ENCODE peak calls at places on chromosomes 4 and X, in six cellular contexts. D is CD4-positive, alpha-beta memory T cell; L is CD8-positive, alpha-beta T cell; R is prostate gland; Q is psoas muscle; A is hepatocyte. P is an unnamed sample. For H3K36me3, H3K9me3 and H3K4me1, the result is how much of the 10 kb centered on the place peaks cover.

GRCh38 chr4:67437974-67438713 is 107.2 kb downstream of the CENPC start:
- DNase-seq in A (peak), L (no peak), R (no peak), D (no peak), Q (no peak), P (no peak)

GRCh38 chr4:153008578-153009199 is 72.6 kb downstream of the FHDC1 start:
- DNase-seq in L (no peak), Q (no peak), A (no peak), D (no peak), R (no peak), P (no peak)

GRCh38 chrX:38806054-38806389 is 4.8 kb downstream of the MID1IP1 start:
- DNase-seq in D (no peak), L (no peak), R (no peak), Q (no peak), A (no peak), P (no peak)

GRCh38 chrX:110310896-110311295 is 7.0 kb downstream of the AMMECR1 start:
- DNase-seq in A (peak), L (no peak), Q (no peak), R (no peak), D (peak), P (no peak)

GRCh38 chr4:52657630-52658501 is 1.2 kb downstream of the USP46 start:
- DNase-seq in R (peak), A (peak), D (peak), Q (peak), L (no peak), P (no peak)

GRCh38 chrX:94813541-94813940 is 1139.5 kb downstream of the FAM133A start:
- DNase-seq in A (no peak), Q (no peak), D (no peak), R (no peak), L (no peak), P (no peak)

GRCh38 chr4:7771541-7772507 is 167.8 kb downstream of the AFAP1 start:
- DNase-seq in A (no peak), L (no peak), D (no peak), Q (no peak), R (no peak), P (no peak)

GRCh38 chr4:8303485-8304281 is 34.1 kb downstream of the HTRA3 start:
- DNase-seq in D (no peak), Q (peak), L (no peak), R (no peak), A (peak), P (no peak)

GRCh38 chrX:79366888-79367749 is at the start of gene ITM2A:
- DNase-seq in Q (peak), L (peak), A (peak), D (peak), R (no peak), P (peak)

GRCh38 chr4:149296503-149296902 is 519.1 kb downstream of the IQCM start:
- DNase-seq in D (no peak), L (no peak), Q (no peak), A (no peak), R (no peak), P (no peak)

GRCh38 chr4:87209696-87210095 is 10.7 kb downstream of the KLHL8 start:
- DNase-seq in Q (peak), L (no peak), D (no peak), A (no peak), R (no peak), P (no peak)

GRCh38 chrX:63349307-63349706 is 1.8 kb downstream of the SPIN4 start:
- DNase-seq in Q (no peak), R (no peak), A (no peak), L (no peak), D (no peak), P (no peak)

GRCh38 chr4:108060164-108060563 is 70.5 kb downstream of the HADH start:
- DNase-seq in Q (no peak), R (peak), A (peak), L (no peak), D (no peak), P (no peak)

GRCh38 chr4:6280365-6280996 is 10.8 kb downstream of the WFS1 start:
- DNase-seq in L (no peak), D (no peak), R (no peak), A (no peak), Q (no peak), P (no peak)

GRCh38 chr4:138242830-138243149 is 641 bp upstream of the SLC7A11 start:
- DNase-seq in R (no peak), A (no peak), Q (no peak), D (no peak), L (no peak), P (no peak)

GRCh38 chr4:110902500-110902899 is 279.6 kb upstream of the PITX2 start:
- DNase-seq in D (no peak), L (no peak), R (no peak), Q (no peak), A (no peak), P (no peak)

GRCh38 chr4:14064969-14065368 is 437.4 kb upstream of the BOD1L1 start:
- DNase-seq in Q (no peak), D (no peak), L (no peak), A (no peak), R (no peak), P (no peak)

GRCh38 chrX:77398341-77398740 is 48.8 kb upstream of the FGF16 start:
- DNase-seq in Q (no peak), A (no peak), R (no peak), D (no peak), L (no peak), P (no peak)

GRCh38 chr4:168853770-168854169 is 156.3 kb downstream of the CBR4 start:
- DNase-seq in R (no peak), L (no peak), Q (no peak), D (no peak), A (no peak), P (no peak)
- H3K36me3 ChIP-seq in R (under half), L (under half), Q (under half), D (under half), A (under half), P (under half)

DNA sequence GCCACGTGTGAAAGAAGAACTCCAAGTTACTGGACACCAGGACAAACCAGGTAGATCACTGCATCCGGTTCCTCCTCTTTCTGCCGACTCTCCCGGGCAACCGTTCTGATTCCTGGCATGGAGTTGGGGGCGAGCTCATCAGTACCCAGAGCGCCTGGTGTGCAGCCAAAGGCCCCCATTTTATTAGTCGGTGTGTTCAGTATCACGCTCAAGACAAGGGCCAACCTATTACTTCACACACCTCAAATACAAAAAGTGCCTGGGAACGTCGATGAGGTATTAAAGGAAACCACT is 2.8 kb upstream of the CTBP1 start:
- DNase-seq in R (no peak), D (no peak), A (no peak), L (no peak), Q (peak), P (no peak)
- H3K9me3 ChIP-seq in R (under half), D (under half), A (under half), L (under half), Q (under half), P (under half)

DNA sequence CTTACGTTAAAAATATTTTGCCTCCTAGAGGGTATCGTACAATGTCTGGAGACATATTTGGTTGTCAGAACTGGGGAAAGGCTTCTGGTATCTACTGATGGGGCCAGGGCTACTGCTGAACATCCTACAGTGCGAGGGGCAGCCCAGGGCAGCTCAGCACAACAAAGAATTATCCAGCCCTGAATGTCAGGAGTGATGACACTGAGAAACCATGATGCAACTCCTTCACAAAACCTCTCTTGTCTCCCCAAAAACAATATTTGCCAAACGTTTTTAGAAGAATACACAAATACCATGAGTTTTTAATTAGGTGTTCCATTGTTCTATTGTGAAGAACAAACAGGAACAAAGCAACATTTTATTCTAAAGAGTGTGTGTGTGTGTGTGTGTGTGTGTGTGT is 43.4 kb upstream of the CLNK start:
- DNase-seq in A (no peak), R (no peak), L (no peak), D (no peak), Q (no peak), P (no peak)
- H3K4me1 ChIP-seq in A (under half), R (under half), L (under half), D (under half), Q (under half), P (under half)

GRCh38 chr4:56466910-56467283 is 520 bp upstream of the SRP72 start:
- DNase-seq in A (peak), Q (no peak), L (no peak), D (no peak), R (no peak), P (no peak)
- H3K36me3 ChIP-seq in A (under half), Q (under half), L (under half), D (under half), R (under half), P (under half)

P was measured in CD8-positive, alpha-beta memory T cell.